ENCODE peak calls at places on chromosomes 5 and 9, in ten cellular contexts. One of them, this sample, is unnamed.

GRCh38 chr5:107396351-107396690 is 274.4 kb downstream of the EFNA5 start:
- DNase-seq in activated CD8-positive, alpha-beta memory T cell treated with anti-CD3 and anti-CD28 coated beads, Interleukin-2, amount 50 U/mL, for 48 hours: no peak
- DNase-seq in CD8-positive, alpha-beta memory T cell: no peak
- DNase-seq in NCI-H1417: no peak
- DNase-seq in activated T-helper 1 cell treated with anti-CD3 and anti-CD28 coated beads, Interleukin-2, amount 50 U/mL, for 16 hours: no peak
- DNase-seq in HEK293T: no peak
- DNase-seq in HCEC 1CT: no peak
- DNase-seq in neural crest cell: no peak
- DNase-seq in nucleus accumbens: no peak
- DNase-seq in Caki2: no peak
- DNase-seq in this sample: no peak

GRCh38 chr9:108889649-108890067 is 27.6 kb downstream of the ACTL7A start:
- DNase-seq in activated CD8-positive, alpha-beta memory T cell treated with anti-CD3 and anti-CD28 coated beads, Interleukin-2, amount 50 U/mL, for 48 hours: no peak
- DNase-seq in CD8-positive, alpha-beta memory T cell: no peak
- DNase-seq in NCI-H1417: no peak
- DNase-seq in activated T-helper 1 cell treated with anti-CD3 and anti-CD28 coated beads, Interleukin-2, amount 50 U/mL, for 16 hours: no peak
- DNase-seq in HEK293T: no peak
- DNase-seq in HCEC 1CT: no peak
- DNase-seq in neural crest cell: no peak
- DNase-seq in nucleus accumbens: no peak
- DNase-seq in Caki2: peak
- DNase-seq in this sample: no peak

GRCh38 chr5:128925973-128926372 is 39.3 kb upstream of the SLC27A6 start:
- DNase-seq in activated CD8-positive, alpha-beta memory T cell treated with anti-CD3 and anti-CD28 coated beads, Interleukin-2, amount 50 U/mL, for 48 hours: no peak
- DNase-seq in CD8-positive, alpha-beta memory T cell: no peak
- DNase-seq in NCI-H1417: no peak
- DNase-seq in activated T-helper 1 cell treated with anti-CD3 and anti-CD28 coated beads, Interleukin-2, amount 50 U/mL, for 16 hours: no peak
- DNase-seq in HEK293T: no peak
- DNase-seq in HCEC 1CT: no peak
- DNase-seq in neural crest cell: no peak
- DNase-seq in nucleus accumbens: no peak
- DNase-seq in Caki2: no peak
- DNase-seq in this sample: no peak

GRCh38 chr5:37715361-37715760 is 124.5 kb downstream of the GDNF start:
- DNase-seq in activated CD8-positive, alpha-beta memory T cell treated with anti-CD3 and anti-CD28 coated beads, Interleukin-2, amount 50 U/mL, for 48 hours: no peak
- DNase-seq in CD8-positive, alpha-beta memory T cell: no peak
- DNase-seq in NCI-H1417: no peak
- DNase-seq in activated T-helper 1 cell treated with anti-CD3 and anti-CD28 coated beads, Interleukin-2, amount 50 U/mL, for 16 hours: no peak
- DNase-seq in HEK293T: no peak
- DNase-seq in HCEC 1CT: peak
- DNase-seq in neural crest cell: no peak
- DNase-seq in nucleus accumbens: no peak
- DNase-seq in Caki2: no peak
- DNase-seq in this sample: no peak

GRCh38 chr5:60540855-60541805 is 158.8 kb downstream of the DEPDC1B start:
- DNase-seq in activated CD8-positive, alpha-beta memory T cell treated with anti-CD3 and anti-CD28 coated beads, Interleukin-2, amount 50 U/mL, for 48 hours: no peak
- DNase-seq in CD8-positive, alpha-beta memory T cell: no peak
- DNase-seq in NCI-H1417: no peak
- DNase-seq in activated T-helper 1 cell treated with anti-CD3 and anti-CD28 coated beads, Interleukin-2, amount 50 U/mL, for 16 hours: no peak
- DNase-seq in HEK293T: no peak
- DNase-seq in HCEC 1CT: peak
- DNase-seq in neural crest cell: no peak
- DNase-seq in nucleus accumbens: no peak
- DNase-seq in Caki2: no peak
- DNase-seq in this sample: no peak

GRCh38 chr5:155878991-155879575 is 447.9 kb upstream of the SGCD start:
- DNase-seq in activated CD8-positive, alpha-beta memory T cell treated with anti-CD3 and anti-CD28 coated beads, Interleukin-2, amount 50 U/mL, for 48 hours: no peak
- DNase-seq in CD8-positive, alpha-beta memory T cell: no peak
- DNase-seq in NCI-H1417: no peak
- DNase-seq in activated T-helper 1 cell treated with anti-CD3 and anti-CD28 coated beads, Interleukin-2, amount 50 U/mL, for 16 hours: no peak
- DNase-seq in HEK293T: no peak
- DNase-seq in HCEC 1CT: no peak
- DNase-seq in neural crest cell: no peak
- DNase-seq in nucleus accumbens: no peak
- DNase-seq in Caki2: no peak
- DNase-seq in this sample: no peak

GRCh38 chr5:140977003-140977402 is 10.7 kb downstream of the PCDHAC2 start:
- DNase-seq in activated CD8-positive, alpha-beta memory T cell treated with anti-CD3 and anti-CD28 coated beads, Interleukin-2, amount 50 U/mL, for 48 hours: no peak
- DNase-seq in CD8-positive, alpha-beta memory T cell: no peak
- DNase-seq in NCI-H1417: no peak
- DNase-seq in activated T-helper 1 cell treated with anti-CD3 and anti-CD28 coated beads, Interleukin-2, amount 50 U/mL, for 16 hours: no peak
- DNase-seq in HEK293T: no peak
- DNase-seq in HCEC 1CT: no peak
- DNase-seq in neural crest cell: no peak
- DNase-seq in nucleus accumbens: no peak
- DNase-seq in Caki2: no peak
- DNase-seq in this sample: no peak

GRCh38 chr9:132087438-132088030 is 7.9 kb upstream of the MED27 start:
- DNase-seq in activated CD8-positive, alpha-beta memory T cell treated with anti-CD3 and anti-CD28 coated beads, Interleukin-2, amount 50 U/mL, for 48 hours: no peak
- DNase-seq in CD8-positive, alpha-beta memory T cell: no peak
- DNase-seq in NCI-H1417: no peak
- DNase-seq in activated T-helper 1 cell treated with anti-CD3 and anti-CD28 coated beads, Interleukin-2, amount 50 U/mL, for 16 hours: no peak
- DNase-seq in HEK293T: no peak
- DNase-seq in HCEC 1CT: no peak
- DNase-seq in neural crest cell: no peak
- DNase-seq in nucleus accumbens: no peak
- DNase-seq in Caki2: no peak
- DNase-seq in this sample: no peak

GRCh38 chr9:137224850-137225694 is at the start of gene CYSRT1:
- DNase-seq in activated CD8-positive, alpha-beta memory T cell treated with anti-CD3 and anti-CD28 coated beads, Interleukin-2, amount 50 U/mL, for 48 hours: no peak
- DNase-seq in CD8-positive, alpha-beta memory T cell: no peak
- DNase-seq in NCI-H1417: no peak
- DNase-seq in activated T-helper 1 cell treated with anti-CD3 and anti-CD28 coated beads, Interleukin-2, amount 50 U/mL, for 16 hours: no peak
- DNase-seq in HEK293T: no peak
- DNase-seq in HCEC 1CT: no peak
- DNase-seq in neural crest cell: no peak
- DNase-seq in nucleus accumbens: no peak
- DNase-seq in Caki2: no peak
- DNase-seq in this sample: no peak